ENCODE peak calls at places on chromosomes 11 and 22, in nine cellular contexts. P is AG04450, O is fibroblast of lung, Z is kidney, W is heart left ventricle, L is tibial nerve, M is breast epithelium, K is RWPE1, E is WERI-Rb-1. D is an unnamed sample.
A peak's percentile ranks its signal among the peaks of the same experiment; 100 is the strongest.

GRCh38 chr11:2419638-2420501 is 19.3 kb downstream of the TSSC4 start:
- DNase-seq in W (peak; percentile 70), K (peak; percentile 66), O (peak; percentile 85), P (peak; percentile 47), M (peak; percentile 71), Z (peak; percentile 89), E (peak; percentile 67), L (peak; percentile 76), D (peak; percentile 47)

GRCh38 chr11:10650166-10650565 is 43.4 kb downstream of the IRAG1 start:
- DNase-seq in M (no peak), E (no peak), O (no peak), W (no peak), P (no peak), L (no peak), Z (no peak), K (no peak), D (no peak)

GRCh38 chr11:130408401-130408890 is 20.0 kb downstream of the ADAMTS8 start:
- DNase-seq in W (no peak), L (no peak), M (no peak), E (no peak), P (no peak), O (no peak), K (no peak), Z (no peak), D (no peak)

GRCh38 chr11:118886681-118887111 is 3.0 kb downstream of the CXCR5 start:
- DNase-seq in P (no peak), Z (no peak), O (no peak), M (no peak), W (no peak), L (no peak), E (no peak), K (no peak), D (no peak)

GRCh38 chr11:44936951-44937543 is 13.6 kb downstream of the TP53I11 start:
- DNase-seq in E (peak; percentile 60), O (no peak), W (no peak), M (no peak), Z (no peak), K (no peak), P (no peak), L (no peak), D (no peak)

GRCh38 chr11:113859665-113860064 is 15.7 kb downstream of the USP28 start:
- DNase-seq in Z (no peak), L (no peak), M (no peak), E (no peak), W (no peak), O (no peak), K (peak; percentile 55), P (no peak), D (no peak)

GRCh38 chr22:33873186-33873585 is 47.1 kb downstream of the LARGE1 start:
- DNase-seq in M (no peak), O (no peak), L (no peak), E (no peak), Z (no peak), K (no peak), P (no peak), W (peak; percentile 84), D (no peak)

GRCh38 chr11:46295312-46295995 is 18.0 kb downstream of the CREB3L1 start:
- DNase-seq in Z (peak; percentile 93), M (peak; percentile 70), W (peak; percentile 87), P (no peak), E (peak; percentile 86), L (peak; percentile 45), K (peak; percentile 86), O (peak; percentile 73), D (peak; percentile 36)

GRCh38 chr11:110075087-110075821 is 17.9 kb upstream of the ZC3H12C start:
- DNase-seq in M (no peak), W (no peak), E (no peak), P (no peak), L (no peak), Z (no peak), K (no peak), O (peak; percentile 51), D (no peak)

GRCh38 chr11:122804161-122804560 is 34.1 kb upstream of the CRTAM start:
- DNase-seq in K (peak; percentile 81), O (no peak), E (no peak), L (no peak), W (no peak), Z (no peak), M (no peak), P (no peak), D (no peak)

GRCh38 chr11:104999716-105000115 is 23.3 kb downstream of the CASP5 start:
- DNase-seq in E (no peak), P (no peak), K (no peak), L (no peak), M (no peak), O (peak; percentile 28), Z (no peak), W (no peak), D (no peak)

GRCh38 chr11:2207212-2207611 is 35.6 kb upstream of the TH start:
- DNase-seq in W (no peak), O (no peak), E (no peak), Z (peak; percentile 26), P (no peak), K (no peak), L (peak; percentile 4), M (peak; percentile 47), D (no peak)

GRCh38 chr11:70322653-70323052 is 52.2 kb downstream of the PPFIA1 start:
- DNase-seq in M (no peak), O (no peak), L (no peak), Z (no peak), K (no peak), P (no peak), E (no peak), W (no peak), D (no peak)

GRCh38 chr22:44191036-44191454 is 10.3 kb downstream of the PARVG start:
- DNase-seq in E (no peak), K (no peak), W (no peak), Z (peak; percentile 33), P (no peak), M (no peak), O (peak; percentile 8), L (no peak), D (no peak)

GRCh38 chr11:117334896-117335295 is 7.2 kb downstream of the CEP164 start:
- DNase-seq in P (no peak), L (no peak), E (peak; percentile 93), W (no peak), Z (no peak), K (no peak), O (no peak), M (no peak), D (no peak)

GRCh38 chr22:36350751-36351594 is 36.8 kb downstream of the MYH9 start:
- DNase-seq in L (no peak), E (peak; percentile 28), M (no peak), P (no peak), O (peak; percentile 82), W (no peak), K (no peak), Z (peak; percentile 81), D (no peak)

GRCh38 chr11:47348859-47349258 is 3.6 kb downstream of the MYBPC3 start:
- DNase-seq in M (no peak), Z (no peak), P (no peak), K (peak; percentile 22), L (no peak), W (peak; percentile 22), O (peak; percentile 46), E (peak; percentile 81), D (no peak)

GRCh38 chr11:9697766-9698165 is 33.9 kb downstream of the SWAP70 start:
- DNase-seq in Z (no peak), P (no peak), L (no peak), O (no peak), K (no peak), E (no peak), M (no peak), W (no peak), D (no peak)

GRCh38 chr11:6319001-6319878 is 1.1 kb downstream of the CAVIN3 start:
- DNase-seq in M (peak; percentile 52), O (peak; percentile 66), E (no peak), Z (peak; percentile 85), P (no peak), L (no peak), K (no peak), W (peak; percentile 81), D (no peak)
- H3K27ac ChIP-seq in M (peak overlapping the region; percentile 94), O (peak overlapping the region; percentile 97), E (no peak overlapping the region), Z (peak overlapping the region; percentile 92), P (peak overlapping the region; percentile 100), L (peak overlapping the region; percentile 100), K (peak overlapping the region; percentile 99), W (peak overlapping the region; percentile 96), D (peak overlapping the region; percentile 35)

GRCh38 chr11:23236846-23237550 is 376.7 kb upstream of the CCDC179 start:
- DNase-seq in M (no peak), E (no peak), P (peak; percentile 29), Z (no peak), K (peak; percentile 19), W (no peak), L (no peak), O (peak; percentile 75), D (no peak)
- H3K27ac ChIP-seq in M (no peak overlapping the region), E (no peak overlapping the region), P (no peak overlapping the region), Z (no peak overlapping the region), K (no peak overlapping the region), W (no peak overlapping the region), L (no peak overlapping the region), O (no peak overlapping the region), D (no peak overlapping the region)

GRCh38 chr22:45550891-45551290 is 48.2 kb downstream of the FBLN1 start:
- DNase-seq in O (no peak), P (no peak), W (no peak), L (no peak), K (no peak), E (no peak), Z (no peak), M (no peak), D (no peak)

GRCh38 chr22:45550416-45550815 is 47.7 kb downstream of the FBLN1 start:
- DNase-seq in P (no peak), M (no peak), W (no peak), E (no peak), Z (peak; percentile 60), K (no peak), O (no peak), L (no peak), D (no peak)

GRCh38 chr22:45549739-45550138 is 47.1 kb downstream of the FBLN1 start:
- DNase-seq in M (no peak), L (no peak), E (no peak), O (peak; percentile 50), Z (peak; percentile 24), K (no peak), P (no peak), W (no peak), D (no peak)

GRCh38 chr22:45548441-45548840 is 45.8 kb downstream of the FBLN1 start:
- DNase-seq in K (no peak), P (no peak), Z (peak; percentile 71), L (no peak), M (no peak), W (no peak), E (no peak), O (no peak), D (no peak)

GRCh38 chr22:45548991-45549736 is 46.5 kb downstream of the FBLN1 start:
- DNase-seq in E (no peak), Z (peak; percentile 49), P (peak; percentile 91), O (peak; percentile 98), M (no peak), W (peak; percentile 52), K (peak; percentile 48), L (no peak), D (no peak)
- H3K27ac ChIP-seq in E (no peak overlapping the region), Z (no peak overlapping the region), P (peak overlapping the region; percentile 97), O (peak overlapping the region; percentile 75), M (peak overlapping the region; percentile 90), W (no peak overlapping the region), K (peak overlapping the region; percentile 66), L (peak overlapping the region; percentile 78), D (no peak overlapping the region)

DNA sequence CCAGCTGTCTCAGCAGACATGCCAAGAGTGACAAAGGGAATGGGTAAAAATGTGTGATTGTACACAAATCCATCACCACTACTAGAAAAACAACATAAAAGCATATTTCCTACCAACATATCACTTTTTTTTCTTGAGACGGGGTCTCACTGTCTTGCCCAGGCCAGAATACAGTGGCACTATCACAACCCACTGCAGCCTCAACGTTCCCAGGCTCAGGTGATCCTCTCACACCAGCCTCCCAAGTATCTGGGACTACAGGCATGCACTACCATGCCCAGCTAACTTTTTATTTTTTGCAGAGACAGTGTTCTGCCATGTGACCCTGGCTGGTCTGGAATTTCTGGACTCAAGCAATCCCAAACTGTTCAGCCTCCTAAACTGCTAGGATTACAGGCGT is 5.2 kb downstream of the MTMR2 start:
- DNase-seq in W (no peak), O (no peak), P (no peak), L (no peak), Z (no peak), E (no peak), M (no peak), K (no peak), D (no peak)
- H3K27ac ChIP-seq in W (no peak overlapping the region), O (no peak overlapping the region), P (no peak overlapping the region), L (no peak overlapping the region), Z (no peak overlapping the region), E (no peak overlapping the region), M (no peak overlapping the region), K (no peak overlapping the region), D (peak overlapping the region; percentile 18)